ENCODE peak calls at places on chromosomes 5 and 9, in nine cellular contexts. Z, N, B, Q, V, M, H, Y and A are unnamed samples.

GRCh38 chr5:115579747-115580173 is 22.5 kb downstream of the TICAM2 start:
- DNase-seq in N (no peak), V (no peak), M (no peak), Y (no peak), B (no peak), Q (peak; percentile 77), H (no peak), Z (no peak), A (no peak)

GRCh38 chr9:70411930-70412677 is 2.4 kb downstream of the KLF9 start:
- DNase-seq in Z (peak; percentile 89), Y (peak; percentile 57), Q (peak; percentile 51), N (peak; percentile 81), M (peak; percentile 65), H (peak; percentile 81), V (no peak), B (peak; percentile 74), A (peak; percentile 78)

GRCh38 chr5:113031557-113031956 is 55.0 kb downstream of the DCP2 start:
- DNase-seq in N (no peak), Y (no peak), Q (no peak), B (peak; percentile 30), M (no peak), V (no peak), H (no peak), Z (no peak), A (no peak)

GRCh38 chr9:107249131-107249533 is 33.9 kb upstream of the RAD23B start:
- DNase-seq in V (peak; percentile 57), Q (no peak), N (no peak), Y (no peak), H (peak; percentile 94), M (no peak), B (no peak), Z (no peak), A (no peak)

GRCh38 chr5:154857534-154858250 is 735 bp upstream of the CNOT8 start:
- DNase-seq in M (peak; percentile 98), H (peak; percentile 93), B (peak; percentile 97), Y (peak; percentile 91), Q (peak; percentile 62), V (peak; percentile 97), N (peak; percentile 92), Z (peak; percentile 95), A (peak; percentile 97)

GRCh38 chr5:175772747-175773533 is 98.4 kb upstream of the CPLX2 start:
- DNase-seq in Z (no peak), N (no peak), M (no peak), Q (no peak), H (no peak), Y (no peak), B (no peak), V (no peak), A (no peak)

GRCh38 chr5:81425569-81425968 is 31.6 kb upstream of the ACOT12 start:
- DNase-seq in Z (peak; percentile 28), V (peak; percentile 40), B (no peak), M (no peak), N (no peak), Q (no peak), H (peak; percentile 32), Y (peak; percentile 45), A (no peak)

GRCh38 chr9:112861638-112862555 is 28.8 kb downstream of the SLC46A2 start:
- DNase-seq in V (no peak), M (peak; percentile 18), N (no peak), Z (peak; percentile 39), Y (no peak), Q (no peak), H (no peak), B (no peak), A (no peak)

GRCh38 chr9:133792721-133793470 is 54.7 kb upstream of the SARDH start:
- DNase-seq in N (peak; percentile 73), H (peak; percentile 27), Q (no peak), B (peak; percentile 85), M (peak; percentile 78), Y (peak; percentile 92), V (peak; percentile 70), Z (peak; percentile 71), A (peak; percentile 93)

GRCh38 chr9:124019771-124020519 is 8.4 kb downstream of the LHX2 start:
- DNase-seq in N (no peak), M (no peak), Q (no peak), Y (no peak), Z (no peak), B (no peak), V (no peak), H (no peak), A (no peak)

GRCh38 chr9:124016152-124017063 is 4.8 kb downstream of the LHX2 start:
- DNase-seq in H (no peak), B (no peak), V (no peak), M (no peak), N (no peak), Z (no peak), Y (no peak), Q (no peak), A (no peak)

GRCh38 chr9:124018731-124019697 is 7.4 kb downstream of the LHX2 start:
- DNase-seq in H (no peak), N (no peak), Q (no peak), V (no peak), Z (no peak), M (no peak), B (no peak), Y (peak; percentile 52), A (no peak)

GRCh38 chr9:124017064-124017928 is 5.7 kb downstream of the LHX2 start:
- DNase-seq in Z (no peak), M (no peak), Y (peak; percentile 51), H (no peak), N (no peak), B (no peak), V (no peak), Q (no peak), A (peak; percentile 75)

GRCh38 chr9:124017929-124018730 is 6.6 kb downstream of the LHX2 start:
- DNase-seq in Q (no peak), H (no peak), V (no peak), B (no peak), Y (peak; percentile 58), N (no peak), Z (no peak), M (no peak), A (peak; percentile 60)
- TF ChIP-seq EP300 in Q (no peak), H (no peak), V (no peak), B (no peak), Y (no peak), N (no peak), Z (no peak), M (no peak), A (no peak)

GRCh38 chr5:5419291-5420210 is 2.9 kb upstream of the ICE1 start:
- DNase-seq in M (no peak), V (peak; percentile 69), H (peak; percentile 52), Z (peak; percentile 56), Q (no peak), Y (peak; percentile 64), N (no peak), B (peak; percentile 42), A (no peak)
- TF ChIP-seq EP300 in M (no peak), V (no peak), H (no peak), Z (no peak), Q (no peak), Y (no peak), N (no peak), B (no peak), A (no peak)

GRCh38 chr5:11902304-11902703 is 1.9 kb downstream of the CTNND2 start:
- DNase-seq in B (no peak), Z (no peak), M (no peak), Y (no peak), H (no peak), V (no peak), N (no peak), Q (no peak), A (no peak)

GRCh38 chr5:11904270-11904906 is at the start of gene CTNND2:
- DNase-seq in Q (no peak), B (peak; percentile 41), H (no peak), N (no peak), M (no peak), Z (no peak), V (peak; percentile 24), Y (peak; percentile 72), A (no peak)

GRCh38 chr5:11905209-11905608 is 963 bp upstream of the CTNND2 start:
- DNase-seq in N (no peak), B (no peak), Y (no peak), M (no peak), Q (no peak), Z (no peak), H (no peak), V (no peak), A (no peak)

GRCh38 chr5:11903121-11903613 is 1.1 kb downstream of the CTNND2 start:
- DNase-seq in V (no peak), Z (no peak), H (no peak), B (peak; percentile 9), Q (no peak), M (no peak), Y (no peak), N (no peak), A (no peak)

GRCh38 chr5:11903614-11904269 is 504 bp downstream of the CTNND2 start:
- DNase-seq in M (no peak), H (no peak), V (peak; percentile 23), B (peak; percentile 15), N (no peak), Z (no peak), Q (no peak), Y (peak; percentile 68), A (peak; percentile 86)
- TF ChIP-seq EP300 in M (no peak), H (no peak), V (no peak), B (no peak), N (no peak), Z (no peak), Q (no peak), Y (no peak), A (no peak)

GRCh38 chr5:179802207-179802883 is 4.3 kb downstream of the MGAT4B start:
- DNase-seq in M (no peak), B (peak; percentile 29), H (no peak), Q (no peak), V (no peak), N (no peak), Z (no peak), Y (no peak), A (peak; percentile 62)

GRCh38 chr5:179801304-179802206 is 5.1 kb downstream of the MGAT4B start:
- DNase-seq in Z (peak; percentile 51), V (peak; percentile 80), B (peak; percentile 73), Y (peak; percentile 79), N (peak; percentile 86), M (peak; percentile 70), Q (no peak), H (peak; percentile 40), A (peak; percentile 85)

GRCh38 chr5:179804599-179804947 is 2.1 kb downstream of the MGAT4B start:
- DNase-seq in Q (no peak), Y (no peak), V (no peak), N (no peak), H (no peak), B (no peak), M (no peak), Z (no peak), A (no peak)

GRCh38 chr5:179803651-179804598 is 2.7 kb downstream of the MGAT4B start:
- DNase-seq in B (peak; percentile 36), M (no peak), H (peak; percentile 44), Y (no peak), Z (peak; percentile 64), N (no peak), Q (no peak), V (no peak), A (peak; percentile 71)

DNA sequence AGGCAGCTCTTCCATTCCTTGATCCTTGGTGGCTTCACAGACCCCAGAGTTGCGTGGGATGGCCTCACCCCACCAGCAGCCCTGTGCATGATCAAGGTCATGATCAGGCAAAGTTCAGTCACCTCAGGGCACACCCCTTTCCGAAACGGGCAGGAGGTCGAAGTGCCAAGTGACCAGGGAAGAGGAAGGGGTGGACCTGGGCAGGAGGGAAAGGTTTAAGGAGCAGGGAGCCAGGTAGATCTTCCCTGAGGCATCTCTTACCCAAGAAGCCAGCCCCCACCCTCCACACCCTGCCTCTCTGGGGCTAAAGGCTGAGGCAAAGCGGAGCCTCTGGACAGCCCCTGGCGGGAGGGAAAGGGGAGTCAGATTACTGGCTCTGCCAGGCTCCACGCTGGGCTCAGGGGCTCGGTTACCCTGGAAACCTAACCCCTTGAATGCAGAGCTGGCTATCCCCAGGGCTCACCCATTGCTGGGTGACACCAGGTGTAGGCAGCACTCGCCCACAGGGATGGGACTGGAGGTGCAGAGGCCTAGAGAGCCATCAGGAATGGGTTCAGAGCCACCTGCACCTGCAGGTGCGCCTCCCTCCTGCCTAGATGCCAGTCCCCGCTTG is 3.6 kb downstream of the MGAT4B start:
- DNase-seq in Q (no peak), H (no peak), Z (no peak), M (no peak), V (no peak), B (no peak), Y (no peak), N (no peak), A (no peak)
- TF ChIP-seq EP300 in Q (no peak), H (no peak), Z (no peak), M (no peak), V (no peak), B (no peak), Y (no peak), N (no peak), A (no peak)